ENCODE peak calls at places on chromosomes 3 and 15, in four cellular contexts. O, Q, J and I are unnamed samples.

GRCh38 chr15:68770206-68770605 is 50.5 kb downstream of the ANP32A start:
- DNase-seq in O (no peak), Q (no peak), J (no peak), I (no peak)

GRCh38 chr3:49121244-49121671 is 635 bp upstream of the USP19 start:
- DNase-seq in O (no peak), Q (no peak), J (no peak), I (no peak)

GRCh38 chr3:51353566-51354140 is 31.4 kb upstream of the MANF start:
- DNase-seq in O (no peak), Q (no peak), J (peak), I (no peak)

GRCh38 chr3:31993843-31994242 is 12.3 kb downstream of the ZNF860 start:
- DNase-seq in O (no peak), Q (no peak), J (no peak), I (no peak)

GRCh38 chr3:80696280-80696679 is 928.5 kb upstream of the ROBO1 start:
- DNase-seq in O (peak), Q (no peak), J (no peak), I (no peak)

GRCh38 chr3:60657972-60658371 is 593.3 kb downstream of the FHIT start:
- DNase-seq in O (no peak), Q (no peak), J (no peak), I (no peak)

GRCh38 chr15:51558421-51558820 is 64.2 kb downstream of the DMXL2 start:
- DNase-seq in O (no peak), Q (no peak), J (no peak), I (no peak)

GRCh38 chr3:112117826-112118571 is 15.0 kb downstream of the GCSAM start:
- DNase-seq in O (no peak), Q (no peak), J (no peak), I (no peak)

GRCh38 chr3:44984335-44984734 is 8.3 kb downstream of the EXOSC7 start:
- DNase-seq in O (no peak), Q (no peak), J (no peak), I (no peak)

GRCh38 chr3:53102601-53103147 is 27.6 kb downstream of the RFT1 start:
- DNase-seq in O (no peak), Q (no peak), J (no peak), I (no peak)

GRCh38 chr3:188554404-188554803 is 400.4 kb downstream of the LPP start:
- DNase-seq in O (peak), Q (no peak), J (peak), I (no peak)

GRCh38 chr3:124292329-124292728 is 300.4 kb upstream of the ROPN1 start:
- DNase-seq in O (no peak), Q (no peak), J (no peak), I (no peak)

GRCh38 chr15:40807888-40808194 is 568 bp upstream of the DNAJC17 start:
- DNase-seq in O (no peak), Q (no peak), J (no peak), I (no peak)

GRCh38 chr3:129747982-129748381 is 141.5 kb upstream of the PLXND1 start:
- DNase-seq in O (no peak), Q (no peak), J (no peak), I (no peak)

GRCh38 chr3:58564456-58565160 is 12.6 kb downstream of the FAM107A start:
- DNase-seq in O (peak), Q (no peak), J (no peak), I (no peak)

GRCh38 chr3:186772886-186773417 is 10.4 kb upstream of the EIF4A2 start:
- DNase-seq in O (peak), Q (peak), J (peak), I (peak)

GRCh38 chr15:48674876-48675275 is 29.4 kb upstream of the FBN1 start:
- DNase-seq in O (no peak), Q (no peak), J (no peak), I (no peak)

GRCh38 chr3:147589016-147589415 is 179.9 kb downstream of the ZIC1 start:
- DNase-seq in O (no peak), Q (no peak), J (no peak), I (no peak)

GRCh38 chr3:185822221-185822956 is 2.5 kb downstream of the IGF2BP2 start:
- DNase-seq in O (peak), Q (no peak), J (no peak), I (peak)

GRCh38 chr15:100050877-100051786 is 290.6 kb downstream of the ADAMTS17 start:
- DNase-seq in O (no peak), Q (no peak), J (no peak), I (no peak)

GRCh38 chr3:104018541-104018940 is 1348.2 kb upstream of the ALCAM start:
- DNase-seq in O (peak), Q (no peak), J (no peak), I (no peak)

GRCh38 chr15:68990755-68991500 is 23.6 kb upstream of the NOX5 start:
- DNase-seq in O (no peak), Q (no peak), J (no peak), I (no peak)

GRCh38 chr15:37140531-37141053 is 40.2 kb upstream of the MEIS2 start:
- DNase-seq in O (peak), Q (no peak), J (no peak), I (no peak)

GRCh38 chr3:150970665-150971327 is 1.7 kb downstream of the CLRN1 start:
- DNase-seq in O (peak), Q (no peak), J (no peak), I (no peak)

GRCh38 chr3:123586131-123586530 is 1.3 kb upstream of the HACD2 start:
- DNase-seq in O (peak), Q (peak), J (no peak), I (peak)

GRCh38 chr3:136733317-136733833 is 18.8 kb downstream of the STAG1 start:
- DNase-seq in O (peak), Q (no peak), J (no peak), I (no peak)

GRCh38 chr15:87877114-87877810 is 379.3 kb downstream of the NTRK3 start:
- DNase-seq in O (no peak), Q (peak), J (no peak), I (no peak)

GRCh38 chr15:57323806-57324589 is 52.3 kb upstream of the CGNL1 start:
- DNase-seq in O (peak), Q (peak), J (no peak), I (peak)

GRCh38 chr15:51889486-51889885 is 60.0 kb downstream of the TMOD3 start:
- DNase-seq in O (no peak), Q (no peak), J (no peak), I (no peak)

GRCh38 chr3:119690043-119690656 is 12.7 kb upstream of the CFAP91 start:
- DNase-seq in O (peak), Q (peak), J (no peak), I (no peak)

GRCh38 chr3:45010718-45011355 is 15.3 kb upstream of the CLEC3B start:
- DNase-seq in O (peak), Q (no peak), J (no peak), I (no peak)

DNA sequence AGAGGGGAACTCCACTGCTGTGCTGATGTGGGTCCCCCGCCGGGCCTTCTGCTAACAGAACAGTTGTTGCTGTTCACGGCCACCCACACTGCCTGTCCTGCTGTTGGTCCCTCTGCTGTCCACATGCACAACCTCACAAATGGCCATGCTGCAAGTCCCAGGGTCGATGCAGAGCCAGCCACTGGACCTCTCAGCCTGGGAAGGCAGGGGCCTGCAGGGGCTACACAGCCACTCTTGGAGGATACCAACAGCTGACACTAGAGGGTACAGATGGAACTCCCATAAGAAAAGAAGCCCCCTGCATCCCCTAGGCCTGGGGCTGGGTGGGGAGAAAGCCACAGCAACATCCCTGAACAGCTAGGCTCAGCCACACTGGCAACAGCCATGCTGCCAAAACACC is 104.4 kb upstream of the IQSEC1 start:
- DNase-seq in O (no peak), Q (no peak), J (no peak), I (no peak)
- H3K4me3 ChIP-seq in O (no peak), Q (no peak), J (no peak), I (no peak)

GRCh38 chr3:143221446-143221845 is 101.9 kb downstream of the CHST2 start:
- DNase-seq in O (no peak), Q (no peak), J (no peak), I (no peak)
- H3K4me3 ChIP-seq in O (no peak), Q (no peak), J (no peak), I (no peak)

GRCh38 chr3:64157150-64158035 is 67.9 kb downstream of the PRICKLE2 start:
- DNase-seq in O (peak), Q (peak), J (no peak), I (peak)
- H3K4me3 ChIP-seq in O (no peak), Q (no peak), J (no peak), I (no peak)

GRCh38 chr3:165192610-165193192 is 3.5 kb downstream of the SLITRK3 start:
- DNase-seq in O (no peak), Q (peak), J (no peak), I (peak)
- H3K4me3 ChIP-seq in O (no peak), Q (no peak), J (peak), I (peak)

GRCh38 chr3:183553263-183554026 is 2.1 kb downstream of the KLHL6 start:
- DNase-seq in O (no peak), Q (peak), J (no peak), I (no peak)
- H3K4me3 ChIP-seq in O (no peak), Q (no peak), J (no peak), I (no peak)

GRCh38 chr3:106261915-106262683 is 393.3 kb upstream of the CBLB start:
- DNase-seq in O (no peak), Q (no peak), J (no peak), I (no peak)

GRCh38 chr3:106261396-106261795 is 392.6 kb upstream of the CBLB start:
- DNase-seq in O (no peak), Q (no peak), J (no peak), I (no peak)

GRCh38 chr3:106256249-106256957 is 387.6 kb upstream of the CBLB start:
- DNase-seq in O (no peak), Q (no peak), J (no peak), I (no peak)

GRCh38 chr3:106255870-106256248 is 387.0 kb upstream of the CBLB start:
- DNase-seq in O (no peak), Q (no peak), J (no peak), I (no peak)

GRCh38 chr3:106257172-106257571 is 388.4 kb upstream of the CBLB start:
- DNase-seq in O (no peak), Q (no peak), J (no peak), I (no peak)
- H3K4me3 ChIP-seq in O (no peak), Q (no peak), J (no peak), I (no peak)

DNA sequence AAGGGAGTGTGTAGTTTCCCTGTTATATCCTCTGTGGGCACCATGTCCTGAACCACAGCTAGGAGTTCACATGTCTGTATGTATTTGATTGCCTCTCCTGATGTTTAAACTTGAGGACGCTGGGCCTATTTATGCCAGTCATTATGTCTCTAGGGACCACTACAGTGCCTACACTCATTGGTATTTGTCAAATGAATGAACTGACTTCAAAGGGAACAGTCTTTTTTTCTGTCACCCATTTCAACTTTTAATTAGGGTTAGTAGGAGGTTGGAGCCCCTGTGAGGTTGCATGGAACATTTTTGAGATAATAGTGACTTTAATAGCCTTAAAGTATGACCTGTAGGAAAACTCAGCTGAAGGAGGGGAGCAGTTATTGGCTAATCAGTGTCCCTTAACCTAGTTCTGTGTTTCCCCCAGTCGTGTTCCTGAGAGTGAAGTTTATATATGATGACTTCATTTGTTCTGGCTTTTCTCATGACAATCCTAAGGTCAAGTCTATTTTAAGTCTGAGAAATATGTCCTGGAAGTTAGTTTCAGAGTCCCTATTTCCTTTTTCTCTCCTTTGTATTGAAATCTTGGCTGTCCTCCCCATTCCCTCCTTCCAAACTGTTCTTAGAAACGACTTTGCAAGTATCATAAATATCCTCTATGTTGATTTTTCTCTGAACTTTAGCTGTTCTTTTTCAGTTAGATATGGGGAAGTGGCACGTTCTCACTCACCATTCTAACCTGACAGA is 29.0 kb downstream of the PDE8A start:
- DNase-seq in O (no peak), Q (no peak), J (no peak), I (peak)
- H3K4me3 ChIP-seq in O (no peak), Q (no peak), J (no peak), I (no peak)

GRCh38 chr3:194084284-194084683 is 51.7 kb upstream of the HES1 start:
- DNase-seq in O (no peak), Q (no peak), J (no peak), I (no peak)
- H3K4me3 ChIP-seq in O (no peak), Q (no peak), J (no peak), I (no peak)

GRCh38 chr3:42661593-42662022 is 8.1 kb downstream of the ZBTB47 start:
- DNase-seq in O (no peak), Q (no peak), J (no peak), I (no peak)

GRCh38 chr3:42662037-42662812 is 8.7 kb downstream of the ZBTB47 start:
- DNase-seq in O (no peak), Q (no peak), J (peak), I (no peak)

GRCh38 chr3:42660131-42660715 is 6.7 kb downstream of the ZBTB47 start:
- DNase-seq in O (no peak), Q (no peak), J (peak), I (peak)

GRCh38 chr3:42659451-42660130 is 6.1 kb downstream of the ZBTB47 start:
- DNase-seq in O (no peak), Q (peak), J (peak), I (peak)

DNA sequence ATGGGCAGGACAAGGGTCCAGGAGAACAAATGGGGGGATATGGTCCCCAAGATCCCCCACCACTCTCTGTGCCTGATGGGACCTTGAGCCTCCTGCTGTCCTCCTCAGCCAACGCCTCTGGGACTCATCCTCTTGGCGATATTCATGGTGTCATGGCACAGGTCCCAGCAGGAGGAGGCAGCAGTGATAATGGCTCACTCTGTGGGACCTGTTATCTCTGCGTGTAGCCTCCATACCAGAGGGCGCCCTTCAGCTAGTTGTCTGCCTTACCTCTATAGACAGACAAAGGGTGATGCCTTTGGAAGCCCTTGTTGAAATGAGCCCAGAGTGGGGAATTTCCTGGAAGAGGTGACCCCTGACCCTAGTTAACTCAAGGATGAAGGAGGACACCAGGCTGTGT is 7.4 kb downstream of the ZBTB47 start:
- DNase-seq in O (peak), Q (no peak), J (no peak), I (peak)
- H3K4me3 ChIP-seq in O (no peak), Q (no peak), J (no peak), I (no peak)

DNA sequence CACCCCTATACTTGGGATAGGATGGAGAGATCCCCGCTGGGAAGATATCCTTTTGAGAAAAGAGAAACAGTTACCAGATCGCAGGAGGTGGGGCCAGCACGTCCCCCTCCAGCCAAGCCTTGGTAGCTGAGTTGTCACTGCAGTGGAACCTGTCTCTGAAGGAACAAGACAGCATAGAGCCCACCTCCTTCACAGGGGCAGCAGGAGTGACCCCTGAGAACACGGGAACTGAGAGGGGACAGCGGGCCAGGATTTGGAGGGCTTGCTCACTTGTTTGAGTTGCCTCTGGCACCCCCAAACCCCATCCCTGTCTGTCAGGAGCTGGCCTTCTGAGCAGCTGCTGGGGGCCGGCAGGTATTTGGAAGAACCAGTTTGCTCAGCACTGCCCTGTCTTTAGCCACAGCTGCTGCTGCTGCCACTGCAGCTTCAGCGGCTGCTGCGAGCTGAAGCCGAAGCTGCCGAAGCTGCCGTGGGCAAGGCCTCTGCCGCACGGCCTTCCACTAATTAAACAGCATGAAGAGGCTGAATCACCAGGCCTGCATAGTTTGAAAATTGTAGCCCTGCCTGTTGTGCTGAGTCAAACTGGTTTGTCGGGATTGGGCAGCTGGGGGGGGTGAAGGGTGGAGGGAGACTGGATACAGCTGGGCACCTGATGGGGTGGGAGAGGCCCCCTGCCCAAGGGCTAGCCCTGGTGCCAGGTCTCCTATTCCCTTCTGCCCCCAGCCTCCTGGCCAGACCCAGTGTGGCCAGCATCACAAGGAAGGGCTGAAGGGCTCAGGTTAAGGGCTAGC is 4.0 kb downstream of the EPHB3 start:
- DNase-seq in O (peak), Q (peak), J (no peak), I (peak)
- H3K4me3 ChIP-seq in O (peak), Q (no peak), J (no peak), I (no peak)